ENCODE peak calls at places on chromosomes 2 and 18, in nine cellular contexts. B is CD8-positive, alpha-beta T cell; K is fibroblast of lung; W is RKO; A is ELF-1; I is GM03348; F is AG08395; H is GM10248; O is mucosa of gallbladder. L is an unnamed sample.

GRCh38 chr2:43158259-43158880 is 68.0 kb downstream of the ZFP36L2 start:
- DNase-seq in B (peak; percentile 64), K (peak; percentile 78), W (peak; percentile 22), A (no peak), I (peak; percentile 87), F (peak; percentile 79), H (no peak), O (peak; percentile 79), L (no peak)

GRCh38 chr2:72081450-72081849 is 66.2 kb downstream of the CYP26B1 start:
- DNase-seq in B (no peak), K (peak; percentile 47), W (no peak), A (no peak), I (no peak), F (peak; percentile 49), H (no peak), O (no peak), L (no peak)

GRCh38 chr2:237497820-237498128 is 10.7 kb downstream of the MLPH start:
- DNase-seq in B (no peak), K (no peak), W (no peak), A (no peak), I (peak; percentile 85), F (peak; percentile 76), H (no peak), O (no peak), L (no peak)

GRCh38 chr18:21672868-21673267 is 31.7 kb downstream of the ABHD3 start:
- DNase-seq in B (no peak), K (peak; percentile 73), W (peak; percentile 23), A (no peak), I (peak; percentile 11), F (peak; percentile 45), H (no peak), O (peak; percentile 86), L (no peak)

GRCh38 chr2:98869868-98870267 is 66.2 kb downstream of the CRACDL start:
- DNase-seq in B (no peak), K (no peak), W (no peak), A (no peak), I (no peak), F (no peak), H (no peak), O (peak; percentile 87), L (no peak)

GRCh38 chr2:173286153-173286809 is 68.4 kb upstream of the CDCA7 start:
- DNase-seq in B (no peak), K (no peak), W (no peak), A (no peak), I (no peak), F (no peak), H (peak; percentile 45), O (no peak), L (peak; percentile 25)

GRCh38 chr2:236998250-236998649 is 87.4 kb upstream of the COPS8 start:
- DNase-seq in B (no peak), K (peak; percentile 60), W (no peak), A (no peak), I (no peak), F (peak; percentile 20), H (no peak), O (no peak), L (no peak)

GRCh38 chr2:165844216-165844615 is 50.2 kb upstream of the GALNT3 start:
- DNase-seq in B (no peak), K (no peak), W (no peak), A (no peak), I (no peak), F (no peak), H (no peak), O (no peak), L (peak; percentile 5)

GRCh38 chr2:217449436-217449835 is 553.4 kb downstream of the TNS1 start:
- DNase-seq in B (no peak), K (no peak), W (no peak), A (peak; percentile 14), I (no peak), F (no peak), H (no peak), O (no peak), L (no peak)

GRCh38 chr2:173934895-173935294 is 30.3 kb downstream of the SP3 start:
- DNase-seq in B (no peak), K (peak; percentile 35), W (no peak), A (no peak), I (no peak), F (no peak), H (no peak), O (no peak), L (no peak)

L was measured in mesendoderm.